ENCODE peak calls at places on chromosomes 1 and 21, in five cellular contexts. C is midbrain, A is NCI-H460, F is choroid plexus epithelial cell, E is NAMALWA. I is an unnamed sample.

GRCh38 chr1:116122955-116123757 is 12.0 kb downstream of the MAB21L3 start:
- DNase-seq in C (no peak), A (no peak), F (peak; percentile 52), E (no peak), I (no peak)

GRCh38 chr1:41072051-41072450 is 50.5 kb upstream of the SLFNL1 start:
- DNase-seq in C (no peak), A (no peak), F (peak; percentile 29), E (no peak), I (no peak)

GRCh38 chr1:19815801-19816736 is 986 bp upstream of the RNF186 start:
- DNase-seq in C (no peak), A (no peak), F (no peak), E (peak; percentile 55), I (no peak)

GRCh38 chr1:115466433-115466832 is 128.4 kb upstream of the NGF start:
- DNase-seq in C (no peak), A (no peak), F (peak; percentile 28), E (no peak), I (no peak)

GRCh38 chr1:42165511-42166210 is 1.1 kb upstream of the GUCA2A start:
- DNase-seq in C (no peak), A (peak; percentile 31), F (peak; percentile 48), E (no peak), I (no peak)

GRCh38 chr1:33152685-33153432 is 29.0 kb downstream of the TRIM62 start:
- DNase-seq in C (peak; percentile 73), A (no peak), F (peak; percentile 89), E (peak; percentile 24), I (peak; percentile 80)

GRCh38 chr1:211483896-211484612 is 7.9 kb downstream of the RD3 start:
- DNase-seq in C (no peak), A (no peak), F (no peak), E (no peak), I (no peak)

GRCh38 chr21:42527127-42527488 is 13.5 kb downstream of the SLC37A1 start:
- DNase-seq in C (no peak), A (no peak), F (no peak), E (peak; percentile 16), I (no peak)

GRCh38 chr1:17819129-17819802 is 64.1 kb downstream of the ACTL8 start:
- DNase-seq in C (no peak), A (no peak), F (no peak), E (no peak), I (no peak)

GRCh38 chr1:8411803-8412182 is 93.9 kb downstream of the SLC45A1 start:
- DNase-seq in C (no peak), A (no peak), F (no peak), E (no peak), I (no peak)